ENCODE peak calls at places on chromosomes 13 and 19, in eight cellular contexts. M is PC-3, T is stomach, N is GM23338, Q is heart left ventricle, A is WERI-Rb-1, X is psoas muscle, L is cardiac muscle cell. K is an unnamed sample.
A peak's percentile ranks its signal among the peaks of the same experiment; 100 is the strongest.

GRCh38 chr19:46180701-46181385 is 32.8 kb downstream of the IGFL2 start:
- DNase-seq in N (no peak), M (peak; percentile 82), Q (no peak), A (no peak), T (no peak), L (no peak), X (no peak), K (no peak)

GRCh38 chr19:15894359-15894758 is 3.5 kb downstream of the CYP4F2 start:
- DNase-seq in X (no peak), Q (no peak), A (no peak), M (no peak), L (no peak), T (no peak), N (no peak), K (no peak)

GRCh38 chr19:41408256-41408655 is 10.6 kb downstream of the BCKDHA start:
- DNase-seq in A (no peak), L (no peak), N (peak; percentile 57), X (no peak), M (no peak), Q (no peak), T (no peak), K (no peak)

GRCh38 chr19:43940719-43941118 is 5.6 kb upstream of the ZNF45 start:
- DNase-seq in X (no peak), Q (no peak), N (no peak), L (no peak), A (no peak), T (no peak), M (no peak), K (no peak)

GRCh38 chr19:15538774-15539173 is 30.4 kb downstream of the CYP4F22 start:
- DNase-seq in X (no peak), A (no peak), Q (no peak), L (no peak), N (no peak), T (no peak), M (peak; percentile 30), K (no peak)

GRCh38 chr13:76383671-76384461 is 502.3 kb downstream of the KCTD12 start:
- DNase-seq in A (no peak), N (no peak), X (no peak), L (peak; percentile 38), M (peak; percentile 76), T (no peak), Q (no peak), K (no peak)

GRCh38 chr19:29872224-29872731 is 60.5 kb downstream of the CCNE1 start:
- DNase-seq in M (no peak), A (no peak), N (peak; percentile 65), L (peak; percentile 33), X (no peak), T (no peak), Q (no peak), K (no peak)

GRCh38 chr19:16739546-16739945 is 19.9 kb downstream of the NWD1 start:
- DNase-seq in Q (peak; percentile 14), T (no peak), A (no peak), L (peak; percentile 55), M (no peak), N (peak; percentile 65), X (no peak), K (no peak)

GRCh38 chr13:106376411-106377112 is 158.9 kb downstream of the EFNB2 start:
- DNase-seq in N (peak; percentile 30), X (no peak), A (peak; percentile 65), Q (no peak), T (peak; percentile 61), M (peak; percentile 91), L (no peak), K (no peak)

GRCh38 chr13:30895773-30896172 is 10.3 kb upstream of the MEDAG start:
- DNase-seq in Q (no peak), N (peak; percentile 34), T (no peak), M (no peak), L (peak; percentile 12), A (no peak), X (peak; percentile 67), K (no peak)

GRCh38 chr19:6925801-6926751 is 38.7 kb downstream of the ADGRE1 start:
- DNase-seq in T (no peak), Q (no peak), M (peak; percentile 60), N (peak; percentile 3), A (no peak), X (no peak), L (no peak), K (peak; percentile 36)

GRCh38 chr13:98340026-98340425 is 163.0 kb upstream of the RNF113B start:
- DNase-seq in T (no peak), Q (no peak), A (no peak), N (no peak), M (no peak), L (no peak), X (no peak), K (no peak)

GRCh38 chr19:19466201-19466600 is 49.1 kb downstream of the TSSK6 start:
- DNase-seq in M (no peak), N (no peak), T (no peak), Q (peak; percentile 17), A (no peak), X (no peak), L (no peak), K (no peak)

GRCh38 chr19:50461066-50461875 is 15.0 kb upstream of the EMC10 start:
- DNase-seq in A (peak; percentile 73), M (peak; percentile 88), N (peak; percentile 86), L (peak; percentile 69), Q (no peak), X (peak; percentile 50), T (peak; percentile 62), K (peak; percentile 73)

GRCh38 chr13:48629282-48629681 is 24.4 kb upstream of the CYSLTR2 start:
- DNase-seq in A (no peak), T (peak; percentile 30), N (no peak), L (no peak), X (no peak), M (no peak), Q (no peak), K (no peak)

GRCh38 chr13:34025746-34026145 is 207.8 kb downstream of the RFC3 start:
- DNase-seq in A (no peak), M (peak; percentile 76), T (no peak), N (no peak), Q (no peak), L (no peak), X (no peak), K (no peak)

GRCh38 chr19:1945899-1946298 is 4.9 kb downstream of the CSNK1G2 start:
- DNase-seq in L (peak; percentile 56), Q (no peak), A (peak; percentile 84), M (peak; percentile 61), X (peak; percentile 49), T (peak; percentile 40), N (peak; percentile 93), K (peak; percentile 15)

GRCh38 chr13:98821372-98822237 is 69.1 kb upstream of the SLC15A1 start:
- DNase-seq in Q (no peak), A (no peak), X (no peak), L (peak; percentile 11), T (no peak), M (no peak), N (peak; percentile 48), K (no peak)

GRCh38 chr13:113164492-113164891 is 6.0 kb downstream of the PROZ start:
- DNase-seq in N (no peak), T (no peak), Q (no peak), M (no peak), L (no peak), X (no peak), A (no peak), K (no peak)

DNA sequence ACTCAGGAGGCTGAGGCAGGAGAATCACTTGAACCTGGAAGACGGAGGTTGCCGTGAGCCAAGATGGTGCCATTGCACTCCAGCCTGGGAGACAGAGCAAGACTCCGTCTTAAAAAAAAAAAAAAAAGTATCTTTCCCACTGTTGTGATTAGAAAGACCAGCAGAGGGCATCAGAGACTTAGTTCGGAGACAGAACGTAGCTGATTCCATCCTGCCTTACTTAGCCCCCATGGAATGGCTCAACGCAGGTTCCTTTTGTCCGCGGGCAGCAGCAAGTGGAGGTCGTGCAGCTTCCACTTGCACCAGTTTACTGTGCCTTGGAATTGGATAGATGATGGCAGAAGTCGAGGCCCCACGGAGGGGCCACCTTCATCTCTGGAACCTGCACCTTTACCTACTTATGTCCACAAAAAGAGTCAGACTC is 8.1 kb downstream of the TIMM29 start:
- DNase-seq in X (no peak), M (peak; percentile 94), T (peak; percentile 41), A (peak; percentile 66), Q (no peak), L (peak; percentile 92), N (peak; percentile 96), K (peak; percentile 61)
- H3K4me3 ChIP-seq in X (no peak overlapping the region), M (peak overlapping the region; percentile 26), T (no peak overlapping the region), A (no peak overlapping the region), Q (no peak overlapping the region), L (no peak overlapping the region), N (no peak overlapping the region), K (no peak overlapping the region)

GRCh38 chr19:47446534-47447469 is 24.9 kb downstream of the SLC8A2 start:
- DNase-seq in L (peak; percentile 61), X (no peak), T (peak; percentile 27), A (no peak), M (peak; percentile 16), Q (peak; percentile 40), N (peak; percentile 97), K (no peak)

GRCh38 chr19:47447470-47448359 is 24.0 kb downstream of the SLC8A2 start:
- DNase-seq in A (peak; percentile 39), N (peak; percentile 99), X (peak; percentile 37), Q (peak; percentile 63), T (peak; percentile 28), M (peak; percentile 37), L (peak; percentile 87), K (no peak)

GRCh38 chr19:47444388-47444821 is 25.1 kb upstream of the MEIS3 start:
- DNase-seq in T (no peak), Q (peak; percentile 35), N (peak; percentile 76), A (no peak), M (no peak), X (no peak), L (peak; percentile 68), K (no peak)

GRCh38 chr19:47445937-47446402 is 25.7 kb downstream of the SLC8A2 start:
- DNase-seq in A (no peak), L (peak; percentile 49), X (peak; percentile 40), M (peak; percentile 25), N (peak; percentile 67), T (peak; percentile 43), Q (peak; percentile 63), K (peak; percentile 48)

GRCh38 chr19:47445527-47445926 is 26.2 kb downstream of the SLC8A2 start:
- DNase-seq in L (no peak), T (no peak), N (no peak), Q (peak; percentile 24), M (no peak), A (no peak), X (no peak), K (no peak)
- H3K27me3 ChIP-seq in L (peaks cover 45% of the 10 kb centered on the region), T (peaks cover 21% of the 10 kb centered on the region), N (peaks cover 23% of the 10 kb centered on the region), Q (peaks cover 96% of the 10 kb centered on the region), M (peaks cover 19% of the 10 kb centered on the region), A (no peaks in the 10 kb centered on the region), X (peaks cover 93% of the 10 kb centered on the region), K (peaks cover 3% of the 10 kb centered on the region)

GRCh38 chr13:20451397-20451796 is 74.3 kb downstream of the CRYL1 start:
- DNase-seq in A (no peak), N (no peak), L (no peak), X (no peak), Q (no peak), T (no peak), M (no peak), K (no peak)
- TF ChIP-seq CTCF in A (no peak), N (no peak), L (no peak), X (no peak), Q (no peak), T (no peak), M (no peak), K (no peak)

GRCh38 chr13:83352391-83352790 is 529.9 kb downstream of the SLITRK1 start:
- DNase-seq in T (no peak), X (no peak), N (no peak), A (no peak), Q (no peak), L (no peak), M (peak; percentile 62), K (no peak)

GRCh38 chr13:83350569-83350968 is 531.7 kb downstream of the SLITRK1 start:
- DNase-seq in Q (no peak), X (no peak), L (no peak), A (no peak), N (no peak), M (peak; percentile 71), T (no peak), K (no peak)

GRCh38 chr13:83355042-83355441 is 527.2 kb downstream of the SLITRK1 start:
- DNase-seq in T (no peak), Q (no peak), X (no peak), A (no peak), L (no peak), N (no peak), M (no peak), K (no peak)
- H3K4me3 ChIP-seq in T (no peak overlapping the region), Q (no peak overlapping the region), X (no peak overlapping the region), A (no peak overlapping the region), L (no peak overlapping the region), N (no peak overlapping the region), M (no peak overlapping the region), K (no peak overlapping the region)

K was measured in GM06990.